ENCODE peak calls at places on chromosome 20, in ten cellular contexts. M is brain microvascular endothelial cell, G is tibial nerve, K is stomach, S is Peyer's patch, U is heart right ventricle, D is HL-60, P is psoas muscle, A is sigmoid colon, V is hepatocyte. Q is an unnamed sample.

GRCh38 chr20:56348306-56348695 is 10.5 kb upstream of the FAM210B start:
- DNase-seq in M (no peak), G (no peak), K (peak; percentile 57), S (no peak), U (no peak), D (no peak), P (no peak), A (no peak), V (peak; percentile 41), Q (no peak)

GRCh38 chr20:8535403-8536003 is 403.4 kb downstream of the PLCB1 start:
- DNase-seq in M (no peak), G (no peak), K (no peak), S (no peak), U (no peak), D (no peak), P (no peak), A (no peak), V (no peak), Q (no peak)

GRCh38 chr20:5402903-5403531 is 86.3 kb upstream of the PROKR2 start:
- DNase-seq in M (peak; percentile 36), G (no peak), K (no peak), S (peak; percentile 48), U (no peak), D (peak; percentile 48), P (no peak), A (no peak), V (peak; percentile 35), Q (no peak)

GRCh38 chr20:13898012-13898612 is 92.3 kb downstream of the SEL1L2 start:
- DNase-seq in M (no peak), G (no peak), K (no peak), S (no peak), U (no peak), D (no peak), P (no peak), A (no peak), V (no peak), Q (no peak)

GRCh38 chr20:58695895-58696375 is 3.3 kb downstream of the NPEPL1 start:
- DNase-seq in M (no peak), G (peak; percentile 6), K (no peak), S (peak; percentile 30), U (no peak), D (no peak), P (no peak), A (peak; percentile 60), V (no peak), Q (peak; percentile 0)

GRCh38 chr20:63469019-63469712 is 3.3 kb downstream of the KCNQ2 start:
- DNase-seq in M (no peak), G (no peak), K (no peak), S (no peak), U (no peak), D (no peak), P (no peak), A (no peak), V (no peak), Q (no peak)

GRCh38 chr20:2756056-2756611 is 44.3 kb downstream of the CPXM1 start:
- DNase-seq in M (peak; percentile 40), G (no peak), K (no peak), S (peak; percentile 27), U (no peak), D (no peak), P (no peak), A (peak; percentile 52), V (peak; percentile 47), Q (no peak)

GRCh38 chr20:42567409-42567808 is 622.3 kb downstream of the PTPRT start:
- DNase-seq in M (no peak), G (no peak), K (no peak), S (no peak), U (no peak), D (no peak), P (no peak), A (no peak), V (no peak), Q (no peak)

GRCh38 chr20:47648943-47649342 is 136.3 kb downstream of the SULF2 start:
- DNase-seq in M (no peak), G (no peak), K (no peak), S (no peak), U (no peak), D (no peak), P (no peak), A (no peak), V (no peak), Q (no peak)

GRCh38 chr20:15928946-15929345 is 644.3 kb downstream of the KIF16B start:
- DNase-seq in M (no peak), G (no peak), K (no peak), S (no peak), U (no peak), D (no peak), P (no peak), A (no peak), V (no peak), Q (no peak)

GRCh38 chr20:17610566-17611289 is 40.9 kb downstream of the DSTN start:
- DNase-seq in M (peak; percentile 12), G (no peak), K (peak; percentile 66), S (peak; percentile 81), U (no peak), D (no peak), P (no peak), A (no peak), V (no peak), Q (no peak)

GRCh38 chr20:36544134-36545018 is 3.1 kb downstream of the MYL9 start:
- DNase-seq in M (peak; percentile 36), G (no peak), K (no peak), S (no peak), U (peak; percentile 78), D (no peak), P (no peak), A (peak; percentile 86), V (no peak), Q (no peak)

GRCh38 chr20:5072756-5073153 is 47.0 kb downstream of the PCNA start:
- DNase-seq in M (no peak), G (no peak), K (no peak), S (no peak), U (no peak), D (no peak), P (no peak), A (no peak), V (no peak), Q (no peak)

GRCh38 chr20:8545212-8545611 is 413.1 kb downstream of the PLCB1 start:
- DNase-seq in M (peak; percentile 18), G (no peak), K (no peak), S (no peak), U (no peak), D (no peak), P (no peak), A (no peak), V (no peak), Q (peak; percentile 50)

GRCh38 chr20:22908437-22908836 is 126.7 kb upstream of the SSTR4 start:
- DNase-seq in M (no peak), G (no peak), K (no peak), S (no peak), U (no peak), D (no peak), P (no peak), A (no peak), V (no peak), Q (no peak)
- TF ChIP-seq CTCF in M (no peak), G (no peak), K (no peak), S (no peak), U (no peak), D (no peak), P (no peak), A (no peak), V (no peak), Q (no peak)

DNA sequence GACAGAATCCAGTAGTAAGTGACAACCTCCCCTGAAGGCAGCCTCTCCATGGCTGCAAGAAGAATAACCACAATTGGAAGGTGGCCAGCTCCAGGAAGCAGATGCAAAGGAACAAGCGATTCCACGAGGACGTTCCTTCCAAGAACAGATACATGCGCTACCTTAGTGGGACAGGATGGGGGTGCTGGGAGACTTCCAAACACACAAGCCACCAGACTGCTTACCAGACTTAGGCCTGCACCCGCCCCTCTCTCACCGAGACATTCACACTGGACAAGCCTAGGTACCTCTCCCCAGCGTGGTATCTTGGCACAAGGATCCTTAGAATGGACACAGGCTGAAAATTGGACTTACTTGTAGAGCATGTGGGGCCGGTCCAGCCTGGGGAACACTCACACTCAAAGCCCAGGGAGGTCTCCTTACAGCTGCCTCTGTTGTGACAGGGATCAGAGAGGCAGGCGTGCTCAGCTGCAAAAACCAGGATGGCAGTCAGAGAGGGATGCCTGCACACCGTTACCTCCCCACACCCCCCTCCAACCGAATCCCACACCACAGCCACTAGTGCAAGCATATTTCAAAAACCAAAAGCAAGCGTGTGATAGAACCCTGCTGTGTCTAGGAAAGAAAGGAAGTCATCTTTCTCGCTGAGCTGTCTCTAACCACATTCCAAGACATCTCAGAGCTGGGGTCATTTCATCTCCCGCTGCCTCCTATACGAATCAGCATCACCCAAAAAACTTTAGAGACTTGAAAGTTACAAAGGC is 22.4 kb downstream of the JAG1 start:
- DNase-seq in M (peak; percentile 73), G (no peak), K (no peak), S (no peak), U (peak; percentile 76), D (no peak), P (no peak), A (peak; percentile 85), V (peak; percentile 34), Q (no peak)
- H3K27ac ChIP-seq in M (peak overlapping the region; percentile 99), G (peak overlapping the region; percentile 73), K (peak overlapping the region; percentile 4), S (no peak overlapping the region), U (peak overlapping the region; percentile 84), D (no peak overlapping the region), P (peak overlapping the region; percentile 28), A (peak overlapping the region; percentile 27), V (no peak overlapping the region), Q (peak overlapping the region; percentile 57)

GRCh38 chr20:62367483-62368302 is 581 bp upstream of the LAMA5 start:
- DNase-seq in M (no peak), G (no peak), K (peak; percentile 60), S (no peak), U (no peak), D (peak; percentile 21), P (peak; percentile 59), A (peak; percentile 87), V (peak; percentile 72), Q (no peak)
- H3K4me3 ChIP-seq in M (peak overlapping the region; percentile 5), G (peak overlapping the region; percentile 62), K (peak overlapping the region; percentile 84), S (peak overlapping the region; percentile 68), U (peak overlapping the region; percentile 93), D (peak overlapping the region; percentile 25), P (peak overlapping the region; percentile 75), A (peak overlapping the region; percentile 96), V (peak overlapping the region; percentile 52), Q (peak overlapping the region; percentile 82)

GRCh38 chr20:24983896-24984295 is 8.7 kb downstream of the APMAP start:
- DNase-seq in M (no peak), G (no peak), K (no peak), S (no peak), U (no peak), D (no peak), P (no peak), A (peak; percentile 37), V (no peak), Q (no peak)

GRCh38 chr20:24980321-24981053 is 12.1 kb downstream of the APMAP start:
- DNase-seq in M (no peak), G (no peak), K (no peak), S (no peak), U (no peak), D (peak; percentile 80), P (no peak), A (peak; percentile 62), V (no peak), Q (peak; percentile 26)

GRCh38 chr20:24979036-24979960 is 13.3 kb downstream of the APMAP start:
- DNase-seq in M (no peak), G (no peak), K (no peak), S (no peak), U (no peak), D (no peak), P (no peak), A (peak; percentile 58), V (no peak), Q (no peak)

GRCh38 chr20:24981750-24982149 is 10.8 kb downstream of the APMAP start:
- DNase-seq in M (no peak), G (no peak), K (no peak), S (no peak), U (no peak), D (peak; percentile 91), P (peak; percentile 39), A (peak; percentile 77), V (no peak), Q (peak; percentile 41)

GRCh38 chr20:24981282-24981681 is 11.3 kb downstream of the APMAP start:
- DNase-seq in M (no peak), G (no peak), K (no peak), S (no peak), U (no peak), D (no peak), P (no peak), A (peak; percentile 35), V (no peak), Q (no peak)
- TF ChIP-seq CTCF in M (no peak), G (no peak), K (no peak), S (no peak), U (no peak), D (no peak), P (no peak), A (no peak), V (no peak), Q (no peak)

Q was measured in dorsolateral prefrontal cortex.